ENCODE peak calls at places on chromosome 21, in eight cellular contexts. One of them, this sample, is unnamed.

GRCh38 chr21:17529648-17530047 is 16.8 kb downstream of the CXADR start:
- DNase-seq in fibroblast of mammary gland: no peak
- DNase-seq in colonic mucosa: no peak
- DNase-seq in GM06990: no peak
- DNase-seq in PC-3: no peak
- DNase-seq in transverse colon: no peak
- DNase-seq in body of pancreas: no peak
- DNase-seq in astrocyte of the spinal cord: no peak
- DNase-seq in this sample: no peak

GRCh38 chr21:43286196-43286595 is 117.4 kb downstream of the CRYAA start:
- DNase-seq in fibroblast of mammary gland: no peak
- DNase-seq in colonic mucosa: no peak
- DNase-seq in GM06990: no peak
- DNase-seq in PC-3: no peak
- DNase-seq in transverse colon: no peak
- DNase-seq in body of pancreas: no peak
- DNase-seq in astrocyte of the spinal cord: no peak
- DNase-seq in this sample: no peak

GRCh38 chr21:31132574-31133242 is 94.4 kb upstream of the KRTAP19-8 start:
- DNase-seq in fibroblast of mammary gland: peak
- DNase-seq in colonic mucosa: no peak
- DNase-seq in GM06990: no peak
- DNase-seq in PC-3: no peak
- DNase-seq in transverse colon: peak
- DNase-seq in body of pancreas: no peak
- DNase-seq in astrocyte of the spinal cord: peak
- DNase-seq in this sample: peak

GRCh38 chr21:25329227-25329626 is 278.1 kb downstream of the MRPL39 start:
- DNase-seq in fibroblast of mammary gland: peak
- DNase-seq in colonic mucosa: no peak
- DNase-seq in GM06990: no peak
- DNase-seq in PC-3: peak
- DNase-seq in transverse colon: no peak
- DNase-seq in body of pancreas: no peak
- DNase-seq in astrocyte of the spinal cord: peak
- DNase-seq in this sample: peak

GRCh38 chr21:25215698-25216384 is 391.4 kb downstream of the MRPL39 start:
- DNase-seq in fibroblast of mammary gland: no peak
- DNase-seq in colonic mucosa: no peak
- DNase-seq in GM06990: peak
- DNase-seq in PC-3: no peak
- DNase-seq in transverse colon: no peak
- DNase-seq in body of pancreas: no peak
- DNase-seq in astrocyte of the spinal cord: no peak
- DNase-seq in this sample: no peak

GRCh38 chr21:35053356-35054096 is 4.4 kb upstream of the RUNX1 start:
- DNase-seq in fibroblast of mammary gland: no peak
- DNase-seq in colonic mucosa: no peak
- DNase-seq in GM06990: no peak
- DNase-seq in PC-3: no peak
- DNase-seq in transverse colon: no peak
- DNase-seq in body of pancreas: peak
- DNase-seq in astrocyte of the spinal cord: no peak
- DNase-seq in this sample: peak

GRCh38 chr21:31184462-31184861 is 146.2 kb upstream of the KRTAP19-8 start:
- DNase-seq in fibroblast of mammary gland: no peak
- DNase-seq in colonic mucosa: no peak
- DNase-seq in GM06990: no peak
- DNase-seq in PC-3: no peak
- DNase-seq in transverse colon: no peak
- DNase-seq in body of pancreas: no peak
- DNase-seq in astrocyte of the spinal cord: no peak
- DNase-seq in this sample: no peak

GRCh38 chr21:25936776-25937175 is 202.0 kb downstream of the GABPA start:
- DNase-seq in fibroblast of mammary gland: peak
- DNase-seq in colonic mucosa: no peak
- DNase-seq in GM06990: no peak
- DNase-seq in PC-3: peak
- DNase-seq in transverse colon: no peak
- DNase-seq in body of pancreas: no peak
- DNase-seq in astrocyte of the spinal cord: peak
- DNase-seq in this sample: no peak

GRCh38 chr21:31335957-31336738 is 7.9 kb downstream of the TIAM1 start:
- DNase-seq in fibroblast of mammary gland: peak
- DNase-seq in colonic mucosa: no peak
- DNase-seq in GM06990: no peak
- DNase-seq in PC-3: peak
- DNase-seq in transverse colon: no peak
- DNase-seq in body of pancreas: no peak
- DNase-seq in astrocyte of the spinal cord: peak
- DNase-seq in this sample: peak

GRCh38 chr21:25569084-25569483 is 38.2 kb downstream of the MRPL39 start:
- DNase-seq in fibroblast of mammary gland: peak
- DNase-seq in colonic mucosa: no peak
- DNase-seq in GM06990: no peak
- DNase-seq in PC-3: no peak
- DNase-seq in transverse colon: no peak
- DNase-seq in body of pancreas: no peak
- DNase-seq in astrocyte of the spinal cord: peak
- DNase-seq in this sample: no peak

GRCh38 chr21:25925936-25926335 is 191.2 kb downstream of the GABPA start:
- DNase-seq in fibroblast of mammary gland: peak
- DNase-seq in colonic mucosa: no peak
- DNase-seq in GM06990: no peak
- DNase-seq in PC-3: peak
- DNase-seq in transverse colon: no peak
- DNase-seq in body of pancreas: peak
- DNase-seq in astrocyte of the spinal cord: no peak
- DNase-seq in this sample: no peak

GRCh38 chr21:31865429-31865970 is 7.3 kb upstream of the HUNK start:
- DNase-seq in fibroblast of mammary gland: no peak
- DNase-seq in colonic mucosa: no peak
- DNase-seq in GM06990: no peak
- DNase-seq in PC-3: no peak
- DNase-seq in transverse colon: no peak
- DNase-seq in body of pancreas: peak
- DNase-seq in astrocyte of the spinal cord: no peak
- DNase-seq in this sample: no peak

GRCh38 chr21:37620401-37620800 is 253.8 kb downstream of the DYRK1A start:
- DNase-seq in fibroblast of mammary gland: no peak
- DNase-seq in colonic mucosa: no peak
- DNase-seq in GM06990: no peak
- DNase-seq in PC-3: no peak
- DNase-seq in transverse colon: no peak
- DNase-seq in body of pancreas: no peak
- DNase-seq in astrocyte of the spinal cord: no peak
- DNase-seq in this sample: no peak

GRCh38 chr21:14259669-14260458 is 43.9 kb downstream of the RBM11 start:
- DNase-seq in fibroblast of mammary gland: peak
- DNase-seq in colonic mucosa: peak
- DNase-seq in GM06990: no peak
- DNase-seq in PC-3: peak
- DNase-seq in transverse colon: no peak
- DNase-seq in body of pancreas: no peak
- DNase-seq in astrocyte of the spinal cord: peak
- DNase-seq in this sample: peak

DNA sequence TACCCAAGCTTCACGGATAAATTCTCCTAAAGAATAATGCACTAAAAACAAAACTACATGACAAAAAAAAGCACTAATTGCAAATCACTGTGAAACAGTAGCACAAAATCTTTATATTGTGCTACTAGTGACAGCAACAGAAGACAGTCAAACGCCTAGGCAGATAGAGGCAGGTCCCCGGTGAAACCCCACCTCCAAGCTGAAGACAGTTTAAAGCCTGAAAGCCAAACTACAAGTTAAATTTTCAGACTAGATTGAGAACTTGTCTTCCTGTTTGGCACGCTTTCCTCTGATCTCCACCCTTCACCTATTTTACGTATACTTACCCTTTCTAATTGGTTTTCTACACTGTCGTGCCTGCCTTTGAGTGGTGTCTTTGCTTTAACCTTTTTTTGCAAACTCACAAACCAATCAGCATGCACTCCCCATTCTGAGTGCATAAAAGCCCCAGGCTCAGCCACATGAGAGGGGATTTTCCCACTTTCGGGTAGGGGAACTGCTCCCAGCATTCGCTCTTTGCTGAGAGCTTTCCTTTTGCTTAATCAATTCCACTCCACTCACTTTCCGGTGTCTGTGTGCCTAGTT is 3.6 kb upstream of the BACH1 start:
- DNase-seq in fibroblast of mammary gland: no peak
- DNase-seq in colonic mucosa: no peak
- DNase-seq in GM06990: no peak
- DNase-seq in PC-3: no peak
- DNase-seq in transverse colon: peak
- DNase-seq in body of pancreas: no peak
- DNase-seq in astrocyte of the spinal cord: no peak
- DNase-seq in this sample: no peak
- H3K4me3 ChIP-seq in fibroblast of mammary gland: no peak
- H3K4me3 ChIP-seq in colonic mucosa: no peak
- H3K4me3 ChIP-seq in GM06990: no peak
- H3K4me3 ChIP-seq in PC-3: no peak
- H3K4me3 ChIP-seq in transverse colon: no peak
- H3K4me3 ChIP-seq in body of pancreas: no peak
- H3K4me3 ChIP-seq in astrocyte of the spinal cord: no peak
- H3K4me3 ChIP-seq in this sample: no peak

DNA sequence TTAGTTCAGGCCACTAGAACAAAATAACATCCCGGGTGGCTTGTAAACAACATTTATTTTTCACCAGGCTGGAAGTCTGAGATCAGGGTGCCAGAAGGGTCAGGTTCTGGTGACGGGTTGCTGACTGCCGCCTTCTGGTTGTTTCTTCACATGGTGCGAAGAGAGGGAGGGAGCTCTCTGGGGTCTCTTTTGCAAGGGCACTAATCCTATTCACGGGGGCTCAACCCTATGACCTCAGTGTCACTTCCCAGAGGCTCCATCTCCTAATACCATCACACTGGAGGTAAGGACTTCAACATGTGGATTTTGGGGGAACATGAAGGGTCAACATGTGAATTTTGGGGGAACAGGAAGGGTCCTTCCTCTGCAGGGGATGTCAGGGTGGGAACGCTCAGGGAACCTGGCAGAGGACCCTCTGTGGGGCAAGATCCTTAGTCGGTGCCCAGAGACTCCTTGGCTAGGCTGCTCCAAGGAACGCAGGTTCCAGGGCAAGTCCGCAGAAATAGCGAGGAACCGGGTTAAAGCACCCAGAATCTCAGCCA is 8.7 kb upstream of the C2CD2 start:
- DNase-seq in fibroblast of mammary gland: no peak
- DNase-seq in colonic mucosa: no peak
- DNase-seq in GM06990: no peak
- DNase-seq in PC-3: no peak
- DNase-seq in transverse colon: no peak
- DNase-seq in body of pancreas: no peak
- DNase-seq in astrocyte of the spinal cord: no peak
- DNase-seq in this sample: peak
- H3K4me3 ChIP-seq in fibroblast of mammary gland: no peak
- H3K4me3 ChIP-seq in colonic mucosa: no peak
- H3K4me3 ChIP-seq in GM06990: no peak
- H3K4me3 ChIP-seq in PC-3: no peak
- H3K4me3 ChIP-seq in transverse colon: no peak
- H3K4me3 ChIP-seq in body of pancreas: no peak
- H3K4me3 ChIP-seq in astrocyte of the spinal cord: no peak
- H3K4me3 ChIP-seq in this sample: no peak

DNA sequence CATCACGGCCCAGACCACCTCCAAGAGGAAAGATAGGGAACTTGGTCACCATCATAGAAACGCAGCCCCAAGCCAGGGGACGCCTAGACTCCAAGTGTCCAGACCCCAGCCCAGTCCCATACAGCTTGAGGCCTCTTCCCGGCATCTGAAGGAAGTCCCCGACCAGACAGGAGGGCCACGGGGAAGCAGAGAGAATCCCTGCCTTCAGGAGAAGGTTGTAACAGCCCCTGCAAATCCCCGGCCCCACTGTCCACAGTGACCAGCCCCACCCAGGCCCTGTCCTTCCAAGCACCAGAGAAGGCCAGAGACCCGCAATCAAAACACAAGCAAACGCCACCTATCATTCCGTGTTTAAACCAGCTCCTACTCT is 1.7 kb downstream of the SLC19A1 start:
- DNase-seq in fibroblast of mammary gland: no peak
- DNase-seq in colonic mucosa: no peak
- DNase-seq in GM06990: no peak
- DNase-seq in PC-3: no peak
- DNase-seq in transverse colon: no peak
- DNase-seq in body of pancreas: peak
- DNase-seq in astrocyte of the spinal cord: no peak
- DNase-seq in this sample: no peak
- H3K4me3 ChIP-seq in fibroblast of mammary gland: no peak
- H3K4me3 ChIP-seq in colonic mucosa: no peak
- H3K4me3 ChIP-seq in GM06990: peak
- H3K4me3 ChIP-seq in PC-3: peak
- H3K4me3 ChIP-seq in transverse colon: no peak
- H3K4me3 ChIP-seq in body of pancreas: no peak
- H3K4me3 ChIP-seq in astrocyte of the spinal cord: no peak
- H3K4me3 ChIP-seq in this sample: no peak

DNA sequence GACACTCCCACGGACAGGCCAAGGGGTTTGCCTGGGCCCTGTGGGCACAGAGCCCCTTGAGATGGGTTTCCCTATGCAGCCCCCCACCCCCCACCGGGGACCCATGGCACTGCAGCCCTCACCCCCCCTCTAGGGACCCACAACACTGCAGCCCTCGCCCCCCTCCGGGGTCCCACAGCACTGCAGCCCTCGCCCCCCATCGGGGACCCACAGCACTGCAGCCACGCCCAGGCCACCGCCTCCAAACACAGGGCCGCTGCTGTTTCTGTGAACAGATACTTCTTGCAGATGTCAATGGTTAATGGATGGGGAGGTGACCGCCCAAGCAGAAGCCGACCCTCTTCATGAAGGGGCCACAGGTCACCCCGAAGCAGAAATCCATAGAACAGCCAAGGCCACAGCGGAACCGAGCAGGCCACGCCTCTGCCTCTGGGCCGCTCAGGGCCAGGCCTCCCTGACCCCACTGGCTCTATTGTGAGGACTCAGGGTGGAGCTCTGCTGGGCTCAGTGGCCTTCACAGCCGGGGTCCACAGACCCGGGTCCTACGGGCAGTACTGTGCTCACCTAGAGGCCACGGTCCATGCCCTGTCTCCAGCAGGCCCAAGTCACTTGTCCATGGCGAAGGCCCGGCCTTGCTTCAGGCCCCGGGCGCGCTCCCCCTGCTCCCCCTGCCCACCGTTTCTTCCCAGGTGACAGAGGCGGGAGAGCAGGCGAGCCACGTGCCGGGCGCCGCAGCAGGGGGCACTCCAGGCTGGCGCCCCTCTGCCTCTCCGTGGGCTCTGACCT is 4.1 kb upstream of the POFUT2 start:
- DNase-seq in fibroblast of mammary gland: no peak
- DNase-seq in colonic mucosa: peak
- DNase-seq in GM06990: no peak
- DNase-seq in PC-3: no peak
- DNase-seq in transverse colon: no peak
- DNase-seq in body of pancreas: no peak
- DNase-seq in astrocyte of the spinal cord: no peak
- DNase-seq in this sample: no peak
- H3K4me3 ChIP-seq in fibroblast of mammary gland: no peak
- H3K4me3 ChIP-seq in colonic mucosa: no peak
- H3K4me3 ChIP-seq in GM06990: no peak
- H3K4me3 ChIP-seq in PC-3: no peak
- H3K4me3 ChIP-seq in transverse colon: no peak
- H3K4me3 ChIP-seq in body of pancreas: no peak
- H3K4me3 ChIP-seq in astrocyte of the spinal cord: no peak
- H3K4me3 ChIP-seq in this sample: no peak

This sample was measured in fibroblast of villous mesenchyme.